ENCODE peak calls at places on chromosomes 16 and 17, in ten cellular contexts. C is BJ; Q is GM23248; B is fibroblast of lung; L is CD8-positive, alpha-beta memory T cell; U is psoas muscle; X is kidney; T is adrenal gland; I is neuronal stem cell; D is HCT116. O is an unnamed sample.

GRCh38 chr17:51356084-51356410 is 95.7 kb downstream of the UTP18 start:
- DNase-seq in C (no peak), Q (no peak), B (no peak), L (no peak), U (no peak), X (no peak), T (no peak), I (no peak), D (no peak), O (no peak)

GRCh38 chr16:4200000-4200780 is 41.7 kb downstream of the SRL start:
- DNase-seq in C (peak; percentile 7), Q (peak; percentile 80), B (peak; percentile 40), L (no peak), U (peak; percentile 70), X (peak; percentile 82), T (peak; percentile 85), I (peak; percentile 35), D (peak; percentile 31), O (peak; percentile 80)

GRCh38 chr17:47708312-47708863 is 14.4 kb downstream of the TBKBP1 start:
- DNase-seq in C (no peak), Q (no peak), B (no peak), L (no peak), U (no peak), X (peak; percentile 66), T (no peak), I (no peak), D (no peak), O (peak; percentile 62)

GRCh38 chr16:50261160-50261706 is 5.1 kb upstream of the ADCY7 start:
- DNase-seq in C (no peak), Q (no peak), B (no peak), L (no peak), U (no peak), X (peak; percentile 61), T (no peak), I (no peak), D (no peak), O (no peak)

GRCh38 chr17:6948976-6949375 is 46.9 kb upstream of the ALOX12 start:
- DNase-seq in C (no peak), Q (no peak), B (no peak), L (no peak), U (no peak), X (no peak), T (no peak), I (no peak), D (no peak), O (no peak)

GRCh38 chr17:27960183-27960589 is 67.0 kb upstream of the LYRM9 start:
- DNase-seq in C (no peak), Q (no peak), B (no peak), L (no peak), U (no peak), X (no peak), T (no peak), I (no peak), D (no peak), O (no peak)

GRCh38 chr17:75876938-75877751 is 1.2 kb downstream of the TRIM47 start:
- DNase-seq in C (peak; percentile 77), Q (peak; percentile 94), B (peak; percentile 93), L (no peak), U (peak; percentile 94), X (peak; percentile 97), T (peak; percentile 96), I (no peak), D (peak; percentile 87), O (peak; percentile 94)

GRCh38 chr16:83969771-83970429 is 1.9 kb downstream of the NECAB2 start:
- DNase-seq in C (no peak), Q (no peak), B (no peak), L (no peak), U (no peak), X (peak; percentile 67), T (no peak), I (no peak), D (no peak), O (no peak)

GRCh38 chr17:37067555-37068111 is 118.9 kb downstream of the AATF start:
- DNase-seq in C (peak; percentile 26), Q (peak; percentile 86), B (peak; percentile 72), L (no peak), U (peak; percentile 72), X (peak; percentile 82), T (peak; percentile 92), I (no peak), D (peak; percentile 69), O (no peak)

GRCh38 chr17:10668771-10669170 is 11.7 kb upstream of the MYH3 start:
- DNase-seq in C (peak; percentile 51), Q (peak; percentile 35), B (peak; percentile 82), L (no peak), U (no peak), X (no peak), T (no peak), I (no peak), D (no peak), O (no peak)

GRCh38 chr17:37801131-37801530 is 56.3 kb upstream of the HNF1B start:
- DNase-seq in C (no peak), Q (no peak), B (no peak), L (no peak), U (no peak), X (no peak), T (no peak), I (no peak), D (no peak), O (no peak)

GRCh38 chr17:81831957-81832607 is 1.0 kb downstream of the MCRIP1 start:
- DNase-seq in C (no peak), Q (peak; percentile 89), B (peak; percentile 45), L (peak; percentile 42), U (no peak), X (peak; percentile 81), T (no peak), I (no peak), D (no peak), O (peak; percentile 61)

GRCh38 chr17:28492352-28493310 is 13.5 kb upstream of the FOXN1 start:
- DNase-seq in C (no peak), Q (no peak), B (no peak), L (no peak), U (no peak), X (peak; percentile 15), T (no peak), I (no peak), D (no peak), O (no peak)

DNA sequence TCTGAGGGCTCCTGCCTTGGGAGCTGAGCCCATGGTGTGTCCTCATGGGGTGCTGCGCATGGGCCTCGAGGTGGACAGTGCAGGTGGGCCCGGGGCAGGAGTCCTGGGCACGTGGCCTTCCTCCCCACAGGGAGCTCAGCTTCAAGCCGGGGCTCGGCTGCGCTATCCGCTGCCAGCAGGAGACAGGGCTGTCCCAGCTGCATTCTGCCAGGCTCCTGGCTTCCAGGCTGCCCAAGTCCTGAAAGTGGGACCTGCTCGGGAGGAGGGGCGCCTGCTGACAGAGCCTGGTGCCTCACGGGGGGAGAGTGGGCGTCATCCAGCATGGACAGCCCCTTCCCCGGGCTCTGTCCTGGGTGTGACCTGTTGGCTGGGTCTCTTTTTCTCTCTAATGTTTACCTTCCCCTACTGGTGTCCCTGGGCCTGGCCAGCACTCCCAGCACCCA is 7.1 kb downstream of the TRAF7 start:
- DNase-seq in C (no peak), Q (no peak), B (no peak), L (no peak), U (no peak), X (no peak), T (no peak), I (no peak), D (no peak), O (no peak)
- H3K36me3 ChIP-seq in C (peaks cover 17% of the 10 kb centered on the region), Q (no peaks in the 10 kb centered on the region), B (peaks cover 13% of the 10 kb centered on the region), L (no peaks in the 10 kb centered on the region), U (peaks cover 18% of the 10 kb centered on the region), X (no peaks in the 10 kb centered on the region), T (peaks cover 12% of the 10 kb centered on the region), I (peaks cover 12% of the 10 kb centered on the region), D (peaks cover 26% of the 10 kb centered on the region), O (no peaks in the 10 kb centered on the region)

DNA sequence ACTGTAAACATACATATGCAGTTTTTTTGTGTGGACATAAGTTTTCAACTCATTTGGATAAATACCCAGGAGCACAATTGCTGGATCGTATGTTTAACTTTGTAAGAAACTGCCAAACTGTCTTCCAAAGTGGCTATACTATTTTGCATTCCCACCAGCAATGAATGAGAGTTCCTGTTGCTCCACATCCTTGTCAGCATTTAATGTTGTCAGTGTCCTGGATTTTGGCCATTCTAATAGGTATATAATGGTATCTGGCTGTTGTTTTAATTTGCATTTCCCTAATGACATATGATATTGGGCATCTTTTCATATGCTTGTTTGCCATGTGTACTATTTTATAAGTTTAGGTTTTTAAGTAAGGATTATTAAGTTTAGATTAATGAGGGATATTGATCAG is 14.1 kb downstream of the TANGO6 start:
- DNase-seq in C (no peak), Q (no peak), B (no peak), L (no peak), U (no peak), X (no peak), T (no peak), I (no peak), D (no peak), O (no peak)
- H3K36me3 ChIP-seq in C (peaks cover 2% of the 10 kb centered on the region), Q (no peaks in the 10 kb centered on the region), B (no peaks in the 10 kb centered on the region), L (peaks cover 1% of the 10 kb centered on the region), U (peaks cover 29% of the 10 kb centered on the region), X (peaks cover 4% of the 10 kb centered on the region), T (peaks cover 11% of the 10 kb centered on the region), I (peaks cover 4% of the 10 kb centered on the region), D (peaks cover 11% of the 10 kb centered on the region), O (no peaks in the 10 kb centered on the region)

GRCh38 chr17:3621146-3621720 is 12.0 kb upstream of the TRPV1 start:
- DNase-seq in C (no peak), Q (no peak), B (no peak), L (no peak), U (no peak), X (no peak), T (no peak), I (no peak), D (no peak), O (no peak)
- H3K36me3 ChIP-seq in C (peaks cover 24% of the 10 kb centered on the region), Q (peaks cover 17% of the 10 kb centered on the region), B (peaks cover 8% of the 10 kb centered on the region), L (peaks cover 17% of the 10 kb centered on the region), U (peaks cover 92% of the 10 kb centered on the region), X (peaks cover 44% of the 10 kb centered on the region), T (peaks cover 75% of the 10 kb centered on the region), I (peaks cover 37% of the 10 kb centered on the region), D (peaks cover 53% of the 10 kb centered on the region), O (peaks cover 14% of the 10 kb centered on the region)

DNA sequence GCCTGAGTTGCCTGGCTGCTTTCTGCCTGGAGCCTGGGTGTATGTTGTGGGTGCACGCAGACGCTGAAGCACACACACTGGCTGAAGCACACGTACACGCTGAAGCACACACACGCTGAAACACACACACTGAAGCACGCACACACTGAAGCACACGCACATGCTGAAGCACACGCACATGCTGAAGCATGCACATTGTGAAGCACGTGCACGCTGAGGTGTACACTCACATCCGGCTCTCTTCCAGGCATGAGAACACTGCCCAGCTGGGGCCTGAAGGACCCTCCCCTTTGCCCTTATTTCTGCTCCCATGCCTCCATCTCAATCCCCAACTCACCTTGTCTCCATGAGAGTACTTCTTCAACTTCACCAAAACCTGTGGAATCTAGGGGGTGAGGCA is 16.5 kb downstream of the CSF3 start:
- DNase-seq in C (no peak), Q (no peak), B (no peak), L (no peak), U (no peak), X (no peak), T (no peak), I (no peak), D (no peak), O (no peak)
- H3K36me3 ChIP-seq in C (peaks cover 24% of the 10 kb centered on the region), Q (no peaks in the 10 kb centered on the region), B (peaks cover 32% of the 10 kb centered on the region), L (peaks cover 60% of the 10 kb centered on the region), U (peaks cover 89% of the 10 kb centered on the region), X (peaks cover 43% of the 10 kb centered on the region), T (peaks cover 53% of the 10 kb centered on the region), I (peaks cover 49% of the 10 kb centered on the region), D (peaks cover 26% of the 10 kb centered on the region), O (no peaks in the 10 kb centered on the region)